ENCODE peak calls at places on chromosomes 2 and 18, in seven cellular contexts. X is transverse colon, Q is GM23338, S is H1, J is Panc1, A is spleen, N is HL-60. C is an unnamed sample. For H3K27me3, the result is how much of the 10 kb centered on the place peaks cover.

GRCh38 chr2:85324639-85325465 is 2.9 kb downstream of the TGOLN2 start:
- DNase-seq in X (peak), Q (no peak), S (no peak), J (no peak), A (no peak), N (no peak), C (peak)

GRCh38 chr2:136233315-136233714 is 115.4 kb upstream of the CXCR4 start:
- DNase-seq in X (no peak), Q (no peak), S (no peak), J (no peak), A (no peak), N (no peak), C (no peak)

GRCh38 chr2:159933727-159934049 is 128.7 kb downstream of the PLA2R1 start:
- DNase-seq in X (no peak), Q (no peak), S (no peak), J (no peak), A (no peak), N (peak), C (no peak)

GRCh38 chr2:128734521-128735295 is 416.0 kb upstream of the HS6ST1 start:
- DNase-seq in X (no peak), Q (peak), S (no peak), J (no peak), A (peak), N (peak), C (no peak)

GRCh38 chr2:158179660-158180059 is 78.0 kb downstream of the UPP2 start:
- DNase-seq in X (no peak), Q (peak), S (no peak), J (no peak), A (no peak), N (peak), C (no peak)

GRCh38 chr18:45168883-45169585 is 446.2 kb upstream of the SLC14A2 start:
- DNase-seq in X (no peak), Q (no peak), S (no peak), J (no peak), A (no peak), N (no peak), C (no peak)

GRCh38 chr2:139685590-139685989 is 905.4 kb upstream of the NXPH2 start:
- DNase-seq in X (no peak), Q (peak), S (no peak), J (no peak), A (no peak), N (no peak), C (no peak)

GRCh38 chr2:127605691-127606277 is 40.2 kb upstream of the GPR17 start:
- DNase-seq in X (no peak), Q (no peak), S (no peak), J (no peak), A (no peak), N (no peak), C (peak)

GRCh38 chr2:39696072-39696471 is 30.4 kb downstream of the TMEM178A start:
- DNase-seq in X (no peak), Q (peak), S (no peak), J (no peak), A (no peak), N (no peak), C (no peak)

GRCh38 chr2:84458436-84459027 is 548 bp downstream of the SUCLG1 start:
- DNase-seq in X (peak), Q (no peak), S (no peak), J (no peak), A (no peak), N (no peak), C (peak)

GRCh38 chr2:192410319-192410718 is 215.6 kb upstream of the TMEFF2 start:
- DNase-seq in X (no peak), Q (no peak), S (no peak), J (no peak), A (no peak), N (no peak), C (no peak)

GRCh38 chr2:237101118-237101979 is 15.7 kb downstream of the COPS8 start:
- DNase-seq in X (no peak), Q (peak), S (peak), J (no peak), A (no peak), N (no peak), C (no peak)

GRCh38 chr2:98468621-98469236 is 24.1 kb downstream of the INPP4A start:
- DNase-seq in X (no peak), Q (no peak), S (no peak), J (no peak), A (peak), N (no peak), C (peak)

GRCh38 chr18:79772108-79772864 is 25.5 kb upstream of the KCNG2 start:
- DNase-seq in X (peak), Q (no peak), S (no peak), J (no peak), A (peak), N (no peak), C (peak)

GRCh38 chr2:55097462-55098410 is 47.5 kb upstream of the RTN4 start:
- DNase-seq in X (no peak), Q (no peak), S (no peak), J (no peak), A (no peak), N (no peak), C (no peak)

GRCh38 chr2:223586261-223586660 is 15.9 kb downstream of the SCG2 start:
- DNase-seq in X (no peak), Q (no peak), S (no peak), J (no peak), A (no peak), N (no peak), C (no peak)

GRCh38 chr18:72492497-72492896 is 51.6 kb downstream of the CBLN2 start:
- DNase-seq in X (no peak), Q (no peak), S (no peak), J (no peak), A (no peak), N (no peak), C (no peak)

GRCh38 chr2:25960920-25961319 is 21.4 kb downstream of the KIF3C start:
- DNase-seq in X (no peak), Q (no peak), S (no peak), J (no peak), A (no peak), N (peak), C (no peak)

GRCh38 chr2:126513033-126513432 is 142.9 kb upstream of the GYPC start:
- DNase-seq in X (no peak), Q (no peak), S (no peak), J (peak), A (no peak), N (no peak), C (no peak)

GRCh38 chr2:46499392-46499785 is 20.0 kb downstream of the TMEM247 start:
- DNase-seq in X (no peak), Q (no peak), S (no peak), J (no peak), A (no peak), N (no peak), C (no peak)

GRCh38 chr2:239312741-239313246 is 88.0 kb downstream of the HDAC4 start:
- DNase-seq in X (peak), Q (no peak), S (no peak), J (no peak), A (peak), N (no peak), C (peak)

GRCh38 chr2:177338177-177338721 is 54.3 kb upstream of the AGPS start:
- DNase-seq in X (no peak), Q (no peak), S (no peak), J (peak), A (no peak), N (no peak), C (no peak)

GRCh38 chr2:69386376-69386775 is 651 bp downstream of the GFPT1 start:
- DNase-seq in X (no peak), Q (no peak), S (no peak), J (no peak), A (no peak), N (no peak), C (no peak)

GRCh38 chr2:196957442-196957841 is 30.9 kb upstream of the PGAP1 start:
- DNase-seq in X (no peak), Q (no peak), S (no peak), J (no peak), A (no peak), N (no peak), C (no peak)

GRCh38 chr18:78770149-78771139 is 209.2 kb upstream of the SALL3 start:
- DNase-seq in X (no peak), Q (peak), S (no peak), J (no peak), A (no peak), N (no peak), C (peak)

GRCh38 chr2:240890691-240891090 is 5.3 kb downstream of the MAB21L4 start:
- DNase-seq in X (no peak), Q (no peak), S (no peak), J (no peak), A (no peak), N (no peak), C (no peak)

GRCh38 chr18:50127516-50128229 is 67.3 kb downstream of the MYO5B start:
- DNase-seq in X (no peak), Q (no peak), S (no peak), J (no peak), A (no peak), N (no peak), C (no peak)

GRCh38 chr2:69216535-69217332 is 170.3 kb downstream of the GFPT1 start:
- DNase-seq in X (no peak), Q (no peak), S (no peak), J (no peak), A (no peak), N (no peak), C (no peak)

GRCh38 chr2:238160206-238161129 is 1.7 kb downstream of the ERFE start:
- DNase-seq in X (no peak), Q (peak), S (peak), J (no peak), A (peak), N (no peak), C (no peak)

GRCh38 chr18:26489191-26489590 is 59.2 kb downstream of the KCTD1 start:
- DNase-seq in X (no peak), Q (no peak), S (no peak), J (no peak), A (no peak), N (no peak), C (no peak)

GRCh38 chr2:177063331-177063730 is 149.3 kb upstream of the HNRNPA3 start:
- DNase-seq in X (no peak), Q (no peak), S (no peak), J (no peak), A (no peak), N (no peak), C (no peak)

GRCh38 chr2:19632327-19633040 is 269.3 kb downstream of the TTC32 start:
- DNase-seq in X (no peak), Q (no peak), S (no peak), J (no peak), A (no peak), N (no peak), C (peak)

GRCh38 chr2:72024451-72025175 is 123.0 kb downstream of the CYP26B1 start:
- DNase-seq in X (no peak), Q (no peak), S (no peak), J (no peak), A (peak), N (no peak), C (no peak)

GRCh38 chr2:188978291-188979081 is 4.3 kb downstream of the COL3A1 start:
- DNase-seq in X (no peak), Q (peak), S (no peak), J (no peak), A (no peak), N (no peak), C (no peak)

GRCh38 chr2:58157754-58158153 is 83.4 kb downstream of the FANCL start:
- DNase-seq in X (no peak), Q (no peak), S (no peak), J (no peak), A (no peak), N (no peak), C (no peak)

GRCh38 chr18:76922107-76922506 is 99.8 kb downstream of the ZNF236 start:
- DNase-seq in X (peak), Q (peak), S (peak), J (peak), A (peak), N (peak), C (no peak)

GRCh38 chr2:45067859-45068642 is 58.8 kb upstream of the SIX2 start:
- DNase-seq in X (no peak), Q (peak), S (no peak), J (no peak), A (no peak), N (no peak), C (no peak)

GRCh38 chr2:176421291-176422050 is 152.2 kb downstream of the MTX2 start:
- DNase-seq in X (no peak), Q (peak), S (no peak), J (no peak), A (no peak), N (no peak), C (no peak)

GRCh38 chr18:23682472-23682871 is 6.8 kb upstream of the LAMA3 start:
- DNase-seq in X (no peak), Q (no peak), S (no peak), J (no peak), A (no peak), N (no peak), C (no peak)

GRCh38 chr2:1492696-1493095 is 79.4 kb downstream of the TPO start:
- DNase-seq in X (no peak), Q (no peak), S (no peak), J (no peak), A (peak), N (no peak), C (peak)

GRCh38 chr2:9230881-9231280 is 24.3 kb downstream of the ASAP2 start:
- DNase-seq in X (no peak), Q (no peak), S (no peak), J (no peak), A (no peak), N (no peak), C (no peak)
- TF ChIP-seq POLR2AphosphoS5 in X (no peak), Q (no peak), S (no peak), J (no peak), A (no peak), N (no peak), C (no peak)

GRCh38 chr2:66578067-66578852 is 143.3 kb downstream of the MEIS1 start:
- DNase-seq in X (no peak), Q (no peak), S (no peak), J (no peak), A (peak), N (no peak), C (peak)
- H3K27me3 ChIP-seq in X (half or more), Q (half or more), S (half or more), J (under half), A (half or more), N (half or more), C (under half)

GRCh38 chr2:66427219-66427768 is 7.6 kb upstream of the MEIS1 start:
- DNase-seq in X (no peak), Q (peak), S (no peak), J (no peak), A (no peak), N (no peak), C (no peak)
- H3K4me3 ChIP-seq in X (no peak), Q (peak), S (peak), J (no peak), A (no peak), N (no peak), C (peak)

GRCh38 chr2:31426096-31426495 is 11.6 kb upstream of the XDH start:
- DNase-seq in X (no peak), Q (no peak), S (no peak), J (no peak), A (no peak), N (no peak), C (no peak)

GRCh38 chr2:31421634-31422033 is 7.1 kb upstream of the XDH start:
- DNase-seq in X (no peak), Q (no peak), S (no peak), J (no peak), A (no peak), N (no peak), C (no peak)

GRCh38 chr2:31419386-31419785 is 4.8 kb upstream of the XDH start:
- DNase-seq in X (no peak), Q (no peak), S (no peak), J (no peak), A (no peak), N (no peak), C (no peak)

GRCh38 chr2:31415421-31415820 is 879 bp upstream of the XDH start:
- DNase-seq in X (no peak), Q (no peak), S (no peak), J (no peak), A (no peak), N (no peak), C (no peak)

GRCh38 chr2:31420936-31421335 is 6.4 kb upstream of the XDH start:
- DNase-seq in X (no peak), Q (no peak), S (no peak), J (no peak), A (no peak), N (no peak), C (no peak)
- TF ChIP-seq POLR2AphosphoS5 in X (no peak), Q (no peak), S (no peak), J (no peak), A (no peak), N (no peak), C (no peak)

GRCh38 chr2:222296311-222296736 is 2.5 kb downstream of the PAX3 start:
- DNase-seq in X (no peak), Q (no peak), S (no peak), J (no peak), A (no peak), N (no peak), C (no peak)

GRCh38 chr2:222298000-222298310 is 843 bp downstream of the PAX3 start:
- DNase-seq in X (no peak), Q (no peak), S (no peak), J (no peak), A (no peak), N (no peak), C (no peak)

GRCh38 chr2:222297600-222297935 is 1.2 kb downstream of the PAX3 start:
- DNase-seq in X (no peak), Q (peak), S (no peak), J (no peak), A (peak), N (no peak), C (no peak)

GRCh38 chr2:222298311-222299150 is at the start of gene PAX3:
- DNase-seq in X (no peak), Q (peak), S (no peak), J (no peak), A (peak), N (no peak), C (no peak)

GRCh38 chr2:222296911-222297599 is 1.7 kb downstream of the PAX3 start:
- DNase-seq in X (no peak), Q (peak), S (no peak), J (no peak), A (peak), N (no peak), C (no peak)
- H3K27me3 ChIP-seq in X (half or more), Q (half or more), S (half or more), J (under half), A (half or more), N (half or more), C (half or more)

DNA sequence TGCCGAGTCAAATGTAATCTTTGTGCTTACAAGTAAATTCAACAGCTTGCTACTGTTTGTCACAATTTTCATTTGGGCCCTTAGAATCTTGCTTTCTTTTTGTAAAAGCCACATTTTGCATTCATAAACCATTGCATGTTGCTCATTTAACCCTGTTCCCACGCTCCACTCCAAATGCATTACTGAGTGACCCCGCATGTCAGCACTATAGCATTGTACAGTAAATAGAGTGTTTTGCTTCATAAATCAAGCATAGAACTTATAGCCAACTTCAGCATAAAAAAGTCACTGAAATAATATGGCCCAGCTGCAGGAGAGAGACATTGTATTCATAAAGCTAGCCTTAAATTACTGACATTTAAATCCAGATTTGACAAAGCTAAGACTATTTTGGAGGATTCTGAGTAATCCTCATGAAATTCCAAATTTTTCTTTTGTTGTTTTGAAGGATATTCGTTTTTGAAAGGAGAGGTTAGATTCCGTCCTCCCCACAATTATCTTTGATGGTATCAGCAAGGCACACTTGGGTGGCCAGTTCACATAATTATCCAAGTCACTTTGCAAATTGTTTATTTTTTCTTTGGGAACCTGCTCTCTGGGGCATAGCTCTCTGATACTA is 320.9 kb upstream of the TCF4 start:
- DNase-seq in X (no peak), Q (no peak), S (no peak), J (no peak), A (no peak), N (no peak), C (no peak)
- H3K4me3 ChIP-seq in X (no peak), Q (no peak), S (no peak), J (no peak), A (no peak), N (no peak), C (no peak)

GRCh38 chr2:219405451-219405850 is 12.7 kb upstream of the DES start:
- DNase-seq in X (no peak), Q (peak), S (no peak), J (no peak), A (no peak), N (no peak), C (peak)

GRCh38 chr2:219405958-219406860 is 12.0 kb upstream of the DES start:
- DNase-seq in X (no peak), Q (no peak), S (no peak), J (no peak), A (no peak), N (no peak), C (no peak)

GRCh38 chr2:219404954-219405353 is 13.2 kb upstream of the DES start:
- DNase-seq in X (no peak), Q (peak), S (no peak), J (no peak), A (no peak), N (no peak), C (peak)

GRCh38 chr2:219408101-219409030 is 9.8 kb upstream of the DES start:
- DNase-seq in X (no peak), Q (no peak), S (no peak), J (no peak), A (no peak), N (no peak), C (peak)

GRCh38 chr2:219406861-219407230 is 11.3 kb upstream of the DES start:
- DNase-seq in X (peak), Q (no peak), S (no peak), J (no peak), A (no peak), N (no peak), C (peak)
- TF ChIP-seq POLR2AphosphoS5 in X (no peak), Q (no peak), S (no peak), J (no peak), A (no peak), N (no peak), C (peak)